ENCODE peak calls at places on chromosomes 12 and 14, in nine cellular contexts. T is NB4; D is neural progenitor cell; U is right atrium auricular region; G is neural crest cell; I is lung; N is fibroblast of lung; B is bronchial epithelial cell; V is CD8-positive, alpha-beta T cell. P is an unnamed sample.

GRCh38 chr12:117328556-117329100 is 32.8 kb downstream of the NOS1 start:
- DNase-seq in D (no peak), T (no peak), U (no peak), I (no peak), B (peak), V (no peak), G (no peak), N (no peak), P (no peak)

GRCh38 chr14:51139221-51139681 is 44.3 kb upstream of the TRIM9 start:
- DNase-seq in T (peak), U (no peak), I (no peak), D (no peak), G (no peak), N (peak), V (no peak), B (peak), P (no peak)

GRCh38 chr12:110880651-110881050 is 33.9 kb downstream of the CCDC63 start:
- DNase-seq in G (no peak), V (no peak), I (no peak), D (no peak), U (no peak), T (no peak), B (no peak), N (no peak), P (no peak)

GRCh38 chr14:74034572-74034971 is 15.4 kb downstream of the BBOF1 start:
- DNase-seq in I (no peak), N (no peak), U (no peak), D (no peak), B (no peak), G (no peak), T (no peak), V (no peak), P (no peak)

GRCh38 chr14:75254901-75255300 is 23.7 kb upstream of the FOS start:
- DNase-seq in N (no peak), D (peak), B (peak), U (no peak), T (no peak), I (no peak), G (no peak), V (no peak), P (no peak)

GRCh38 chr12:91225316-91225715 is 42.7 kb upstream of the DCN start:
- DNase-seq in U (no peak), G (no peak), T (no peak), D (no peak), N (peak), V (no peak), B (peak), I (no peak), P (no peak)

GRCh38 chr12:106766393-106766826 is 8.1 kb upstream of the RIC8B start:
- DNase-seq in B (no peak), T (no peak), U (peak), V (no peak), G (no peak), D (no peak), I (peak), N (peak), P (no peak)

GRCh38 chr12:128510527-128510926 is 243.6 kb downstream of the TMEM132C start:
- DNase-seq in U (no peak), G (no peak), V (no peak), N (no peak), D (no peak), B (no peak), I (no peak), T (no peak), P (no peak)

GRCh38 chr12:94730846-94731245 is 80.5 kb upstream of the TMCC3 start:
- DNase-seq in T (peak), G (no peak), B (no peak), U (no peak), I (no peak), N (no peak), V (no peak), D (peak), P (no peak)

GRCh38 chr12:94208433-94208921 is 60.1 kb downstream of the PLXNC1 start:
- DNase-seq in V (peak), D (no peak), U (no peak), T (no peak), G (no peak), I (no peak), N (no peak), B (no peak), P (no peak)

GRCh38 chr12:1744932-1745331 is 54.1 kb downstream of the ADIPOR2 start:
- DNase-seq in G (no peak), V (no peak), T (no peak), N (no peak), U (no peak), D (no peak), I (no peak), B (no peak), P (no peak)

GRCh38 chr14:74528886-74529285 is 35.3 kb downstream of the ISCA2 start:
- DNase-seq in U (no peak), I (no peak), D (no peak), B (no peak), G (no peak), V (no peak), N (no peak), T (no peak), P (no peak)

GRCh38 chr14:66610154-66610563 is 102.2 kb downstream of the GPHN start:
- DNase-seq in U (no peak), I (no peak), T (peak), N (peak), V (no peak), B (peak), D (peak), G (no peak), P (no peak)
- TF ChIP-seq CTCF in U (no peak), I (no peak), T (peak), N (peak), V (no peak), B (peak), D (peak), G (peak), P (peak)

GRCh38 chr12:588658-589057 is 74.6 kb downstream of the NINJ2 start:
- DNase-seq in V (no peak), B (no peak), D (no peak), I (no peak), U (no peak), T (no peak), G (no peak), N (no peak), P (no peak)
- TF ChIP-seq CTCF in V (no peak), B (no peak), D (no peak), I (no peak), U (no peak), T (no peak), G (no peak), N (no peak), P (no peak)

GRCh38 chr14:53325176-53325806 is 172.2 kb upstream of the DDHD1 start:
- DNase-seq in D (peak), V (no peak), G (no peak), B (peak), T (peak), I (no peak), N (peak), U (no peak), P (no peak)
- TF ChIP-seq CTCF in D (peak), V (no peak), G (no peak), B (no peak), T (peak), I (no peak), N (peak), U (peak), P (peak)

DNA sequence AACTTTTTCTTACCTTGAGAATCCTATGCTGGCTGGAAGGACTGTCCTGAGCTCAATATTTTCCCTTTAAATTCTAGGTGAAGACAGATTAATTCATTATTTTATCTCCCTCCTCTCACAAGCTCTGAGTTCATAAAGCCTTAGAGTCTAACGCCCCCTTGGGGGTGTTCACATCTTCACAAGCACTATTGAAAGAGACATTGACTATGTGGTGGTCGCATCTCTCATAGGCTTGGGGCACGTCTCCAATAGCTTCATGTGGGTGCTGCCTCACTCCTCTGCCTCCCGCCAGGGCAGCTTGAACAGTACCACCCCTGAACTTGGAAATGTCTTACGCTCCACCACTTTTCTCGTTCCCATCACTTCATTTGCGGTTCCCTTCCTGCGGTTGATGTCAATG is 106.2 kb downstream of the UNC79 start:
- DNase-seq in G (no peak), T (peak), N (no peak), D (peak), V (no peak), B (no peak), I (no peak), U (no peak), P (no peak)
- TF ChIP-seq CTCF in G (no peak), T (peak), N (no peak), D (peak), V (no peak), B (no peak), I (no peak), U (no peak), P (peak)

GRCh38 chr14:69363055-69363454 is 35.0 kb downstream of the ERH start:
- DNase-seq in U (no peak), N (peak), I (no peak), D (peak), B (no peak), G (peak), V (no peak), T (no peak), P (no peak)
- TF ChIP-seq CTCF in U (peak), N (peak), I (no peak), D (peak), B (no peak), G (peak), V (no peak), T (no peak), P (peak)

DNA sequence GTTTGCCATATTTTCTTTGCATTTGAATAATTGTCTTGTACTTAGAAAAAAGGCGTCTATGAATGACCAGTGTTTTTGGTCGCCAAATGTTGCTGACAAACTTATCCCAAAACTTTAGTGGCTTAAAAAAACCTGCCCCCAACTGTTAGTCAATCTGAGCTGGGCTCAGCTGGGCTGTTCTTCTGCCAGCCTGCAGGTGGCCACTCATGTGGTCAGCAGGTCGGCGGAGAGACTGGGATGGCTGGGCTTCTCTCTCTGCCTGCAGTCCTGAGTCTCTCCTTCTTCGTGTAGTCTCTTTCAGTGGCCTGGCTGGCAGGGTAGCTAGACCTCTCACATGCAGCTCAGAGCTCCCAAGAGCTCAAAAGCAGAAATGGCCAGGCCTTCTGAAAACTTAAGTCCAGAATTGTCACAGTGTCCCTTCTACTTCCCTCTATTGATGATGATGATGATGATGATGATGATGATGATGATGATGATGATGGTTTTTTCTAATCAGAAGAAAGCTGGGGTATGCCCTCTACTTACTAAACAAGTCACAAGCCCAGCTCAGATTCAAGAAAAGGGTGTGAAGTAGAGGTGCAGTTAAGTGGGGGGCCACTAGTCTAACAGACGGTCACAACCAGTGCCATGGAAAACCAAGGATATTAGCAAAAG is 87.9 kb downstream of the PTPN11 start:
- DNase-seq in U (no peak), B (no peak), I (no peak), G (no peak), V (no peak), N (no peak), D (no peak), T (no peak), P (no peak)
- TF ChIP-seq CTCF in U (no peak), B (no peak), I (no peak), G (peak), V (no peak), N (peak), D (no peak), T (peak), P (no peak)

GRCh38 chr14:68363401-68363800 is 429.5 kb downstream of the ZFP36L1 start:
- DNase-seq in T (no peak), B (no peak), N (no peak), I (no peak), V (no peak), U (no peak), D (peak), G (peak), P (no peak)
- TF ChIP-seq CTCF in T (no peak), B (no peak), N (no peak), I (no peak), V (no peak), U (no peak), D (peak), G (no peak), P (no peak)

DNA sequence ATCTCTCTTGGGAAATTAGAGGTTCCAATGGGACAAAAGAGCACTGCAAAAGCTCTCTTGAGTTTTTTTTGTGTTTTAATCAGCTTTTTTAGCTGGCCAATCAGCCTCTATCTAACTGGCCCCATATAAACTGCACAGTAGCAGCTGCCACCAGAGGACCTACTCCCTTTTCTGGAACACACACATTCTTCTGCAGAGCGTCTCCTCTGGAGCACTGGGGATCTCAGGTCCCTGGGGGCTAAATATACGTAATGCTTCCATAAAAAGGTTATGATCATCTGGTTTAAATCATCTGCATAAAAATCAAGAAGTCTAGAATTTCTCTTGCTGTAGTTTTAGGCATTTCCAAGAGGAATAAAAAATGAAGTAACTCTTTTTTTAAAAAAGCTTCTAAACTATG is 32.3 kb downstream of the TSPAN8 start:
- DNase-seq in V (no peak), U (no peak), G (no peak), N (no peak), D (peak), I (no peak), B (no peak), T (no peak), P (no peak)
- TF ChIP-seq CTCF in V (no peak), U (peak), G (no peak), N (no peak), D (no peak), I (no peak), B (no peak), T (no peak), P (no peak)

DNA sequence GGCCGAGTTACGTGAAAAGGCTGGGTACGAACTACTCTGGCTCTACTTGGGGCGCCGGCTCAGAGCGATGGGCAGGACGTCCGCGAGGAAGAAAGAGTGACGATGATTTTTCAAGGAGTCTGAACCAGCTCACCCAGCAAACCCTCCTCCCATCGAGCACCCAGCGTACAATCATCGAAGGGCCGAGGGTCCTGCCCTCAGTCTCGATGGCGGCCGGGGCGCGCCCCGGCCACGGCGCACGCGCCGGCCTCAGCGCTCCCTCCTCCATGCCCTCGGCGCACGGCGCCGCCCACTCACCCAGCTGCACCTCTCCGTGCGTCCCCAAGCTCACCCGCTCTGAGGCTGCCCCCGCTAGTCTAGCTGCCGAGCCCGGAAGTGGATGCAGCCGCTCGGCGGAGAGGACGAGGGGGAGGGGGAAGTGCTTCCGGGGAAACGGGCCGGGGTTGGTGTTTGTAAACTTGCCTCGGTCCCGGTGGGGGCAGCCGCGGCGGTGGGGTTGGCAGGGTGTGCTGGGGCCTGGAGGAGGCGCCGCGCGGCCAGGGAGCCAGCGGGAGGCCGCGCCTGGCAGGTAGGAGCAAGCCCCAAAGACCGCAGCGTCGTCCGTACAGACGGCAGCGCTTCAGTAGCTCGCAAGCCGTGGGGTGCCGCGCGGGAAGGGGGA is at the start of the genes CSAD and ZNF740:
- DNase-seq in V (peak), T (peak), U (peak), B (peak), N (peak), G (peak), D (peak), I (peak), P (peak)
- TF ChIP-seq CTCF in V (no peak), T (no peak), U (no peak), B (no peak), N (no peak), G (no peak), D (peak), I (no peak), P (no peak)

P was measured in D721Med.